ENCODE peak calls at places on chromosomes 13 and 19, in six cellular contexts. P is GM03348; R is tibial artery; Y is Jurkat, Clone E6-1; C is stimulated activated CD4-positive, alpha-beta T cell treated with anti-CD3 and anti-CD28 coated beads, Interleukin-4, amount 100 ng/mL, for 1 hour; D is cortex of kidney. W is an unnamed sample.

GRCh38 chr13:29118471-29118870 is 298.3 kb downstream of the MTUS2 start:
- DNase-seq in P (no peak), R (no peak), Y (no peak), C (no peak), D (no peak), W (no peak)

GRCh38 chr19:11495481-11495880 is 10.2 kb downstream of the ZNF653 start:
- DNase-seq in P (no peak), R (no peak), Y (no peak), C (no peak), D (no peak), W (no peak)

GRCh38 chr13:99800004-99800403 is 171.6 kb downstream of the ZIC5 start:
- DNase-seq in P (no peak), R (no peak), Y (no peak), C (no peak), D (no peak), W (no peak)

GRCh38 chr13:85675508-85675907 is 123.7 kb downstream of the SLITRK6 start:
- DNase-seq in P (no peak), R (no peak), Y (no peak), C (no peak), D (no peak), W (no peak)

GRCh38 chr19:49058592-49058991 is 1.0 kb upstream of the CGB7 start:
- DNase-seq in P (peak), R (no peak), Y (peak), C (peak), D (no peak), W (peak)

GRCh38 chr13:25473864-25474263 is 102.1 kb downstream of the ATP8A2 start:
- DNase-seq in P (no peak), R (no peak), Y (no peak), C (no peak), D (no peak), W (no peak)

GRCh38 chr13:80928241-80928640 is 587.3 kb upstream of the SPRY2 start:
- DNase-seq in P (no peak), R (no peak), Y (no peak), C (no peak), D (no peak), W (no peak)

GRCh38 chr13:75760182-75760981 is 124.3 kb downstream of the LMO7 start:
- DNase-seq in P (no peak), R (no peak), Y (no peak), C (no peak), D (no peak), W (no peak)

GRCh38 chr13:51000058-51000457 is 90.5 kb downstream of the RNASEH2B start:
- DNase-seq in P (no peak), R (no peak), Y (no peak), C (no peak), D (no peak), W (no peak)

GRCh38 chr13:106139942-106140341 is 395.5 kb downstream of the EFNB2 start:
- DNase-seq in P (no peak), R (no peak), Y (no peak), C (no peak), D (no peak), W (no peak)

GRCh38 chr13:64052526-64052925 is 2636.9 kb upstream of the PCDH20 start:
- DNase-seq in P (no peak), R (no peak), Y (no peak), C (no peak), D (no peak), W (no peak)

GRCh38 chr13:31742102-31742695 is 2.9 kb downstream of the RXFP2 start:
- DNase-seq in P (peak), R (peak), Y (peak), C (peak), D (no peak), W (peak)

GRCh38 chr19:36775768-36776167 is 3.2 kb upstream of the ZNF850 start:
- DNase-seq in P (no peak), R (no peak), Y (no peak), C (no peak), D (no peak), W (no peak)

GRCh38 chr13:32427852-32428580 is at the start of gene N4BP2L1:
- DNase-seq in P (peak), R (peak), Y (peak), C (peak), D (no peak), W (peak)

GRCh38 chr13:50387124-50387581 is 371.9 kb downstream of the KCNRG start:
- DNase-seq in P (peak), R (no peak), Y (peak), C (peak), D (no peak), W (peak)

GRCh38 chr19:36099166-36099785 is 11.7 kb upstream of the OVOL3 start:
- DNase-seq in P (no peak), R (no peak), Y (no peak), C (no peak), D (no peak), W (no peak)

GRCh38 chr19:46015080-46015960 is 7.5 kb downstream of the PGLYRP1 start:
- DNase-seq in P (peak), R (no peak), Y (no peak), C (peak), D (no peak), W (peak)

GRCh38 chr13:103291693-103292572 is 225.7 kb upstream of the SLC10A2 start:
- DNase-seq in P (no peak), R (no peak), Y (no peak), C (no peak), D (no peak), W (no peak)

GRCh38 chr13:82878536-82878935 is 1003.7 kb downstream of the SLITRK1 start:
- DNase-seq in P (no peak), R (no peak), Y (no peak), C (no peak), D (no peak), W (no peak)

GRCh38 chr13:93118081-93118615 is 108.5 kb upstream of the GPC6 start:
- DNase-seq in P (no peak), R (no peak), Y (no peak), C (no peak), D (no peak), W (no peak)

W was measured in AG10803.